ENCODE peak calls at places on chromosomes 7 and 10, in six cellular contexts. One of them, this sample, is unnamed.

GRCh38 chr7:2527505-2528464 is 8.2 kb downstream of the LFNG start:
- DNase-seq in iPS DF 6.9: no peak
- DNase-seq in pancreas: no peak
- DNase-seq in adrenal gland: no peak
- DNase-seq in OCI-LY7: no peak
- DNase-seq in BE2C: peak; percentile 7
- DNase-seq in this sample: peak; percentile 69

GRCh38 chr7:87000344-87000743 is 59.1 kb downstream of the ELAPOR2 start:
- DNase-seq in iPS DF 6.9: no peak
- DNase-seq in pancreas: no peak
- DNase-seq in adrenal gland: no peak
- DNase-seq in OCI-LY7: no peak
- DNase-seq in BE2C: no peak
- DNase-seq in this sample: no peak

GRCh38 chr10:110357252-110357780 is 52.6 kb upstream of the SMNDC1 start:
- DNase-seq in iPS DF 6.9: no peak
- DNase-seq in pancreas: no peak
- DNase-seq in adrenal gland: no peak
- DNase-seq in OCI-LY7: peak; percentile 38
- DNase-seq in BE2C: no peak
- DNase-seq in this sample: no peak

GRCh38 chr10:97325754-97326153 is 6.7 kb downstream of the FRAT1 start:
- DNase-seq in iPS DF 6.9: no peak
- DNase-seq in pancreas: no peak
- DNase-seq in adrenal gland: no peak
- DNase-seq in OCI-LY7: no peak
- DNase-seq in BE2C: no peak
- DNase-seq in this sample: no peak

GRCh38 chr10:123157210-123157609 is 3.0 kb downstream of the BUB3 start:
- DNase-seq in iPS DF 6.9: no peak
- DNase-seq in pancreas: no peak
- DNase-seq in adrenal gland: no peak
- DNase-seq in OCI-LY7: no peak
- DNase-seq in BE2C: no peak
- DNase-seq in this sample: no peak

GRCh38 chr7:146956323-146956722 is 839.7 kb downstream of the CNTNAP2 start:
- DNase-seq in iPS DF 6.9: no peak
- DNase-seq in pancreas: no peak
- DNase-seq in adrenal gland: no peak
- DNase-seq in OCI-LY7: no peak
- DNase-seq in BE2C: no peak
- DNase-seq in this sample: no peak

GRCh38 chr10:101709359-101710063 is 14.5 kb upstream of the FBXW4 start:
- DNase-seq in iPS DF 6.9: no peak
- DNase-seq in pancreas: no peak
- DNase-seq in adrenal gland: no peak
- DNase-seq in OCI-LY7: no peak
- DNase-seq in BE2C: no peak
- DNase-seq in this sample: no peak

GRCh38 chr10:129402459-129402858 is 64.6 kb upstream of the MGMT start:
- DNase-seq in iPS DF 6.9: no peak
- DNase-seq in pancreas: no peak
- DNase-seq in adrenal gland: no peak
- DNase-seq in OCI-LY7: no peak
- DNase-seq in BE2C: no peak
- DNase-seq in this sample: no peak

GRCh38 chr7:135185471-135186260 is 15.2 kb upstream of the CYREN start:
- DNase-seq in iPS DF 6.9: no peak
- DNase-seq in pancreas: no peak
- DNase-seq in adrenal gland: no peak
- DNase-seq in OCI-LY7: no peak
- DNase-seq in BE2C: no peak
- DNase-seq in this sample: no peak

GRCh38 chr7:96093435-96093834 is 228.5 kb downstream of the SLC25A13 start:
- DNase-seq in iPS DF 6.9: no peak
- DNase-seq in pancreas: no peak
- DNase-seq in adrenal gland: peak; percentile 27
- DNase-seq in OCI-LY7: no peak
- DNase-seq in BE2C: no peak
- DNase-seq in this sample: no peak
- H3K9me3 ChIP-seq in iPS DF 6.9: no peaks in the 10 kb centered on the region
- H3K9me3 ChIP-seq in pancreas: no peaks in the 10 kb centered on the region
- H3K9me3 ChIP-seq in adrenal gland: no peaks in the 10 kb centered on the region
- H3K9me3 ChIP-seq in OCI-LY7: no peaks in the 10 kb centered on the region
- H3K9me3 ChIP-seq in BE2C: no peaks in the 10 kb centered on the region
- H3K9me3 ChIP-seq in this sample: no peaks in the 10 kb centered on the region

DNA sequence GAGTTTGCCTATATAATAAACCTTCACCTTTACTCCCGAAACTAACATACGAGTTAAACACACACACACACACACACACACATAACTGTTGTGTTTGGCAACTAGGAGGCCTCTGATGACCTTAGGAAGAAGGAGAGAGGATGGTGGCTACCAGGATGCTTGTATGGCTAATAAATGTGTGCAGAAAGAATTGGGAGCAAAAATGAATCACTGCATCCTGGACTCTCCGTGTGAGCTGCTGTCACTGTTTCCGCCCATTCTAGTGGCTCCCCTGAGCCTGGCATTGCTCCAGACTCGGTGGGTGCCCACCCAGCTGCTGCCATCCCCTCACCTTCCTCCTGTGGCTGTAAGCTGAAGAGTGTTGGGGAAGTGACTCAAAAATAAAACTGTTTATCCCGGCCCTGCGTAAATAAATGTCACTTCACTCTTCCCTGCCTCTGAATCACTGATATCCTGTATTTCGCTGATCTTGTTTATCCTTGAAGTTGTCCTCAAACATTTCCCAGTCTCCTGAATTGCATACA is 149.5 kb upstream of the MINDY3 start:
- DNase-seq in iPS DF 6.9: no peak
- DNase-seq in pancreas: no peak
- DNase-seq in adrenal gland: no peak
- DNase-seq in OCI-LY7: no peak
- DNase-seq in BE2C: no peak
- DNase-seq in this sample: no peak
- H3K9me3 ChIP-seq in iPS DF 6.9: no peaks in the 10 kb centered on the region
- H3K9me3 ChIP-seq in pancreas: peaks cover 3% of the 10 kb centered on the region
- H3K9me3 ChIP-seq in adrenal gland: no peaks in the 10 kb centered on the region
- H3K9me3 ChIP-seq in OCI-LY7: no peaks in the 10 kb centered on the region
- H3K9me3 ChIP-seq in BE2C: no peaks in the 10 kb centered on the region
- H3K9me3 ChIP-seq in this sample: no peaks in the 10 kb centered on the region

DNA sequence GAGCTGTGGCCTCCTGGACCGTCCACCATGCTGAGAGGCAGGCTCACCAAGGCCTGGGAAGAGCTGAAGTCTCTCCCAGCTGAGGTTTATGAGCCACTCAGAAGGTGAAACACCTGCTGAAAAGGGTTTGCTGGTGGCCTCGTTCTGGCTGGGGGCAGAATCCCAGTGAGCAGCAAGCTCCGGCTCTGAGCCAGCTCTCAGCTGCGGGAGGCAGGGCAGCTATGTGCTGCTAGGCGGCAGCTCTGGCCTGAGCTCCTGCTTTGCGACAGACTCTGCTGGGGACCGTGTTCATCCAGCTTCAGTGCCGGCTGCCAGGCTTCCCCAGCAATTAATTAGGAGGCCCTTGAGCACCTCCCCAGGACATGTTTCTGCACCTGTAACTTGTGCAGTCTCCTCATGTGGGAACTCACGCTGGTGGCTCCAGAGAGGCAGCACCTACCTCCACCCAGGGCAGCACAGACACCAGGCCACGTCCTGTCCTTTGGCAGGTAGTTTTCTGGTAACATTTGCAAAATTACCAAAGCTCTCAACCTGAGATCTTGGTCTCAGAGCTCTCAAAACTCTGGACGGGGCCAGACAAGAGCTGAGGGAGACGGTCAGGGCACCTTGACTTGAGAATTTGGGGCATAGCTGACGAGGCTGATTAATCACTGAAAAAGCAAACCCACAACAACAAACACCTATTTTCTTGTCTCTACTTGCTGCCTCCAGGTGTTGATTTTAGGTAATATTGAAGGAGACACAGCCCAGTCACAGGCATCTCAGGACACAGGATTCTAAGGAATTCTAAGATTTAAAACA is 185.0 kb downstream of the TCERG1L start:
- DNase-seq in iPS DF 6.9: no peak
- DNase-seq in pancreas: peak; percentile 60
- DNase-seq in adrenal gland: no peak
- DNase-seq in OCI-LY7: no peak
- DNase-seq in BE2C: no peak
- DNase-seq in this sample: no peak
- H3K9me3 ChIP-seq in iPS DF 6.9: peaks cover 34% of the 10 kb centered on the region
- H3K9me3 ChIP-seq in pancreas: no peaks in the 10 kb centered on the region
- H3K9me3 ChIP-seq in adrenal gland: no peaks in the 10 kb centered on the region
- H3K9me3 ChIP-seq in OCI-LY7: no peaks in the 10 kb centered on the region
- H3K9me3 ChIP-seq in BE2C: no peaks in the 10 kb centered on the region
- H3K9me3 ChIP-seq in this sample: no peaks in the 10 kb centered on the region

GRCh38 chr10:133041101-133041500 is 46.6 kb upstream of the ADGRA1 start:
- DNase-seq in iPS DF 6.9: no peak
- DNase-seq in pancreas: no peak
- DNase-seq in adrenal gland: no peak
- DNase-seq in OCI-LY7: no peak
- DNase-seq in BE2C: no peak
- DNase-seq in this sample: no peak
- H3K9me3 ChIP-seq in iPS DF 6.9: no peaks in the 10 kb centered on the region
- H3K9me3 ChIP-seq in pancreas: no peaks in the 10 kb centered on the region
- H3K9me3 ChIP-seq in adrenal gland: no peaks in the 10 kb centered on the region
- H3K9me3 ChIP-seq in OCI-LY7: no peaks in the 10 kb centered on the region
- H3K9me3 ChIP-seq in BE2C: no peaks in the 10 kb centered on the region
- H3K9me3 ChIP-seq in this sample: no peaks in the 10 kb centered on the region

GRCh38 chr10:42304341-42304740 is 334.0 kb downstream of the ZNF33B start:
- DNase-seq in iPS DF 6.9: no peak
- DNase-seq in pancreas: no peak
- DNase-seq in adrenal gland: no peak
- DNase-seq in OCI-LY7: no peak
- DNase-seq in BE2C: no peak
- DNase-seq in this sample: no peak
- H3K9me3 ChIP-seq in iPS DF 6.9: peaks cover 32% of the 10 kb centered on the region
- H3K9me3 ChIP-seq in pancreas: peaks cover 8% of the 10 kb centered on the region
- H3K9me3 ChIP-seq in adrenal gland: no peaks in the 10 kb centered on the region
- H3K9me3 ChIP-seq in OCI-LY7: peaks cover 70% of the 10 kb centered on the region
- H3K9me3 ChIP-seq in BE2C: peaks cover 8% of the 10 kb centered on the region
- H3K9me3 ChIP-seq in this sample: no peaks in the 10 kb centered on the region

GRCh38 chr7:4191525-4191924 is 490.6 kb upstream of the FOXK1 start:
- DNase-seq in iPS DF 6.9: no peak
- DNase-seq in pancreas: no peak
- DNase-seq in adrenal gland: no peak
- DNase-seq in OCI-LY7: no peak
- DNase-seq in BE2C: no peak
- DNase-seq in this sample: no peak
- H3K9me3 ChIP-seq in iPS DF 6.9: no peaks in the 10 kb centered on the region
- H3K9me3 ChIP-seq in pancreas: no peaks in the 10 kb centered on the region
- H3K9me3 ChIP-seq in adrenal gland: no peaks in the 10 kb centered on the region
- H3K9me3 ChIP-seq in OCI-LY7: no peaks in the 10 kb centered on the region
- H3K9me3 ChIP-seq in BE2C: no peaks in the 10 kb centered on the region
- H3K9me3 ChIP-seq in this sample: no peaks in the 10 kb centered on the region